ENCODE peak calls at places on chromosomes 5 and 9, in five cellular contexts. I, G, P, T and L are unnamed samples.

GRCh38 chr5:156359452-156359851 is 32.5 kb downstream of the SGCD start:
- DNase-seq in G (no peak), T (no peak), P (no peak), I (no peak), L (no peak)

GRCh38 chr9:117080996-117081395 is 333.9 kb downstream of the ASTN2 start:
- DNase-seq in P (no peak), G (peak), I (no peak), T (no peak), L (no peak)

GRCh38 chr5:92500752-92501151 is 1080.3 kb downstream of the NR2F1-AS1 start:
- DNase-seq in P (no peak), T (no peak), G (no peak), I (no peak), L (no peak)

GRCh38 chr5:114122852-114123251 is 239.0 kb upstream of the KCNN2 start:
- DNase-seq in P (no peak), G (no peak), I (no peak), T (no peak), L (no peak)

GRCh38 chr5:137561572-137561971 is 62.4 kb upstream of the SPOCK1 start:
- DNase-seq in G (peak), P (no peak), I (no peak), T (no peak), L (no peak)

GRCh38 chr9:35035851-35036701 is 36.3 kb downstream of the VCP start:
- DNase-seq in I (peak), T (no peak), G (no peak), P (peak), L (no peak)

GRCh38 chr5:68099327-68099726 is 116.2 kb upstream of the PIK3R1 start:
- DNase-seq in P (no peak), I (no peak), T (no peak), G (no peak), L (no peak)

GRCh38 chr5:16994576-16994975 is 58.5 kb upstream of the MYO10 start:
- DNase-seq in T (no peak), P (no peak), I (no peak), G (peak), L (no peak)

GRCh38 chr5:68353624-68354023 is 138.1 kb downstream of the PIK3R1 start:
- DNase-seq in T (no peak), G (no peak), P (peak), I (no peak), L (no peak)

GRCh38 chr9:110076894-110077725 is 130.8 kb downstream of the C9orf152 start:
- DNase-seq in G (peak), P (peak), T (no peak), I (no peak), L (no peak)

GRCh38 chr5:87095787-87096186 is 171.9 kb upstream of the RASA1 start:
- DNase-seq in I (no peak), G (no peak), P (no peak), T (no peak), L (no peak)